ENCODE peak calls at places on chromosome 9, in six cellular contexts. X, N, Z, K, B and L are unnamed samples.

GRCh38 chr9:98874721-98875255 is 67.3 kb downstream of the GALNT12 start:
- DNase-seq in X (no peak), N (no peak), Z (no peak), K (no peak), B (no peak), L (no peak)

GRCh38 chr9:107067715-107068416 is 204.9 kb downstream of the ZNF462 start:
- DNase-seq in X (no peak), N (no peak), Z (no peak), K (no peak), B (peak), L (no peak)

GRCh38 chr9:133163559-133164208 is at the start of gene GBGT1:
- DNase-seq in X (peak), N (peak), Z (no peak), K (peak), B (peak), L (peak)

GRCh38 chr9:108272350-108272899 is 583.4 kb downstream of the ACTL7B start:
- DNase-seq in X (peak), N (peak), Z (peak), K (no peak), B (no peak), L (peak)

GRCh38 chr9:80884180-80884579 is 805.2 kb downstream of the TLE1 start:
- DNase-seq in X (no peak), N (no peak), Z (no peak), K (no peak), B (no peak), L (no peak)

GRCh38 chr9:120710110-120710981 is 3.9 kb downstream of the MEGF9 start:
- DNase-seq in X (no peak), N (peak), Z (no peak), K (no peak), B (peak), L (peak)

GRCh38 chr9:8809747-8810146 is 1010.2 kb upstream of the DMAC1 start:
- DNase-seq in X (no peak), N (no peak), Z (no peak), K (no peak), B (peak), L (no peak)

GRCh38 chr9:2856400-2856799 is 12.5 kb upstream of the PUM3 start:
- DNase-seq in X (no peak), N (no peak), Z (no peak), K (no peak), B (no peak), L (no peak)

GRCh38 chr9:87529666-87530065 is 32.0 kb downstream of the DAPK1 start:
- DNase-seq in X (no peak), N (no peak), Z (no peak), K (no peak), B (no peak), L (peak)

GRCh38 chr9:99134893-99135341 is 30.0 kb downstream of the TGFBR1 start:
- DNase-seq in X (no peak), N (no peak), Z (no peak), K (no peak), B (peak), L (no peak)

GRCh38 chr9:26131891-26132290 is 453.6 kb upstream of the TUSC1 start:
- DNase-seq in X (no peak), N (no peak), Z (no peak), K (no peak), B (no peak), L (no peak)

GRCh38 chr9:136144450-136144849 is 25.8 kb upstream of the TMEM250 start:
- DNase-seq in X (no peak), N (no peak), Z (no peak), K (no peak), B (no peak), L (no peak)

GRCh38 chr9:91395553-91396470 is 27.8 kb downstream of the NFIL3 start:
- DNase-seq in X (no peak), N (no peak), Z (no peak), K (no peak), B (no peak), L (no peak)

GRCh38 chr9:36855443-36856315 is 178.4 kb downstream of the PAX5 start:
- DNase-seq in X (no peak), N (peak), Z (no peak), K (no peak), B (peak), L (peak)

GRCh38 chr9:96186601-96187011 is 115.4 kb downstream of the HSD17B3 start:
- DNase-seq in X (no peak), N (peak), Z (no peak), K (peak), B (peak), L (peak)

GRCh38 chr9:136091582-136092352 is 3.3 kb downstream of the NACC2 start:
- DNase-seq in X (no peak), N (no peak), Z (no peak), K (no peak), B (peak), L (no peak)

GRCh38 chr9:123081824-123082223 is 48.4 kb downstream of the GPR21 start:
- DNase-seq in X (no peak), N (peak), Z (peak), K (peak), B (peak), L (peak)